ENCODE peak calls at places on chromosomes 6 and 20, in seven cellular contexts. L is stimulated activated CD8-positive, alpha-beta memory T cell treated with anti-CD3 and anti-CD28 coated beads, Interleukin-15, amount 100 ng/mL, for 1 hour; N is IMR-90; M is colonic mucosa; E is activated CD8-positive, alpha-beta memory T cell treated with anti-CD3 and anti-CD28 coated beads, Interleukin-2, amount 10 ng/mL, durations not matched to agents 7 days and 5 days; W is GF-D8; A is OCI-M1. T is an unnamed sample.

GRCh38 chr6:85473748-85474147 is 23.9 kb downstream of the NT5E start:
- DNase-seq in W (no peak), M (no peak), E (no peak), A (no peak), N (no peak), L (no peak), T (no peak)

GRCh38 chr6:133698272-133698671 is 190.6 kb upstream of the TCF21 start:
- DNase-seq in L (no peak), M (no peak), W (no peak), E (no peak), A (no peak), N (no peak), T (no peak)

GRCh38 chr20:38155811-38156210 is 9.3 kb downstream of the TGM2 start:
- DNase-seq in A (no peak), M (no peak), E (no peak), W (no peak), N (no peak), L (no peak), T (no peak)

GRCh38 chr20:25072226-25072811 is 9.6 kb downstream of the VSX1 start:
- DNase-seq in N (no peak), W (no peak), A (no peak), M (peak), E (peak), L (no peak), T (no peak)

GRCh38 chr6:97765480-97765879 is 482.5 kb upstream of the MMS22L start:
- DNase-seq in M (no peak), L (no peak), A (no peak), N (peak), E (no peak), W (no peak), T (no peak)

GRCh38 chr20:51019598-51020592 is 3.0 kb downstream of the KCNG1 start:
- DNase-seq in M (no peak), A (no peak), E (no peak), L (no peak), W (no peak), N (no peak), T (no peak)

GRCh38 chr6:166258854-166259276 is 49.3 kb downstream of the PRR18 start:
- DNase-seq in W (peak), L (no peak), M (no peak), E (peak), N (no peak), A (no peak), T (peak)

GRCh38 chr6:154613137-154613676 is 102.7 kb upstream of the CNKSR3 start:
- DNase-seq in M (no peak), L (no peak), A (peak), W (no peak), E (no peak), N (peak), T (no peak)

GRCh38 chr6:150527100-150527499 is 72.6 kb upstream of the PLEKHG1 start:
- DNase-seq in M (peak), N (peak), L (no peak), E (no peak), W (no peak), A (no peak), T (no peak)

T was measured in activated CD4-positive, alpha-beta memory T cell treated with anti-CD3 and anti-CD28 coated beads, Interleukin-2, amount 10 ng/mL, durations not matched to agents 7 days and 5 days.